ENCODE peak calls at places on chromosomes 13 and 19, in four cellular contexts. B is astrocyte of the cerebellum, O is omental fat pad, S is GM03348. I is an unnamed sample.

GRCh38 chr13:36046672-36047071 is 84.5 kb downstream of the DCLK1 start:
- DNase-seq in S (no peak), O (no peak), B (no peak), I (no peak)

GRCh38 chr13:30832377-30832776 is 73.7 kb upstream of the MEDAG start:
- DNase-seq in B (no peak), O (no peak), S (no peak), I (no peak)

GRCh38 chr19:48511321-48511731 is 309 bp downstream of the LMTK3 start:
- DNase-seq in S (no peak), B (no peak), O (no peak), I (no peak)

GRCh38 chr13:42048625-42049453 is at the start of gene DGKH:
- DNase-seq in O (peak), B (no peak), S (peak), I (peak)

GRCh38 chr13:28475916-28476725 is 18.8 kb downstream of the FLT1 start:
- DNase-seq in S (peak), B (peak), O (no peak), I (no peak)

GRCh38 chr19:53883231-53883661 is 1.2 kb downstream of the PRKCG start:
- DNase-seq in O (no peak), S (no peak), B (no peak), I (no peak)

GRCh38 chr13:44013666-44014291 is 134.1 kb downstream of the LACC1 start:
- DNase-seq in S (peak), O (no peak), B (no peak), I (peak)

GRCh38 chr19:16324384-16325160 is at the start of gene KLF2:
- DNase-seq in S (peak), O (peak), B (peak), I (peak)

GRCh38 chr13:60351326-60351725 is 45.7 kb upstream of the TDRD3 start:
- DNase-seq in O (no peak), S (peak), B (peak), I (no peak)

GRCh38 chr13:111865046-111865445 is 201.9 kb upstream of the SOX1 start:
- DNase-seq in O (no peak), S (no peak), B (no peak), I (no peak)

GRCh38 chr13:67619987-67620386 is 389.9 kb upstream of the PCDH9 start:
- DNase-seq in B (peak), S (no peak), O (no peak), I (peak)